ENCODE peak calls at places on chromosomes 16 and 17, in four cellular contexts. F is neural progenitor cell, P is HCT116, M is OCI-LY7. Q is an unnamed sample.
A peak's percentile ranks its signal among the peaks of the same experiment; 100 is the strongest.

GRCh38 chr16:68426355-68426652 is 22.0 kb downstream of the SMPD3 start:
- DNase-seq in F (no peak), P (no peak), M (no peak), Q (no peak)

GRCh38 chr16:58346831-58347371 is 45.4 kb upstream of the GINS3 start:
- DNase-seq in F (no peak), P (no peak), M (no peak), Q (no peak)

GRCh38 chr17:63151981-63152523 is 186.0 kb downstream of the TANC2 start:
- DNase-seq in F (peak; percentile 36), P (no peak), M (no peak), Q (no peak)

GRCh38 chr16:81608515-81609209 is 164.1 kb downstream of the CMIP start:
- DNase-seq in F (peak; percentile 32), P (no peak), M (peak; percentile 36), Q (no peak)

GRCh38 chr16:72787130-72787518 is 260.8 kb downstream of the ZFHX3 start:
- DNase-seq in F (peak; percentile 29), P (no peak), M (no peak), Q (no peak)

GRCh38 chr16:26651884-26652283 is 414.8 kb upstream of the C16orf82 start:
- DNase-seq in F (no peak), P (no peak), M (no peak), Q (no peak)

GRCh38 chr16:29675811-29676643 is 3.0 kb upstream of the QPRT start:
- DNase-seq in F (peak; percentile 70), P (peak; percentile 24), M (peak; percentile 72), Q (peak; percentile 23)

GRCh38 chr16:68764866-68765265 is 27.8 kb downstream of the CDH1 start:
- DNase-seq in F (no peak), P (no peak), M (no peak), Q (no peak)

GRCh38 chr17:61245706-61246135 is 153.9 kb upstream of the TBX2 start:
- DNase-seq in F (no peak), P (no peak), M (no peak), Q (no peak)

GRCh38 chr16:15836965-15837611 is 19.7 kb downstream of the MYH11 start:
- DNase-seq in F (no peak), P (no peak), M (no peak), Q (no peak)

GRCh38 chr16:53893731-53894435 is 189.9 kb downstream of the FTO start:
- DNase-seq in F (no peak), P (no peak), M (no peak), Q (no peak)

DNA sequence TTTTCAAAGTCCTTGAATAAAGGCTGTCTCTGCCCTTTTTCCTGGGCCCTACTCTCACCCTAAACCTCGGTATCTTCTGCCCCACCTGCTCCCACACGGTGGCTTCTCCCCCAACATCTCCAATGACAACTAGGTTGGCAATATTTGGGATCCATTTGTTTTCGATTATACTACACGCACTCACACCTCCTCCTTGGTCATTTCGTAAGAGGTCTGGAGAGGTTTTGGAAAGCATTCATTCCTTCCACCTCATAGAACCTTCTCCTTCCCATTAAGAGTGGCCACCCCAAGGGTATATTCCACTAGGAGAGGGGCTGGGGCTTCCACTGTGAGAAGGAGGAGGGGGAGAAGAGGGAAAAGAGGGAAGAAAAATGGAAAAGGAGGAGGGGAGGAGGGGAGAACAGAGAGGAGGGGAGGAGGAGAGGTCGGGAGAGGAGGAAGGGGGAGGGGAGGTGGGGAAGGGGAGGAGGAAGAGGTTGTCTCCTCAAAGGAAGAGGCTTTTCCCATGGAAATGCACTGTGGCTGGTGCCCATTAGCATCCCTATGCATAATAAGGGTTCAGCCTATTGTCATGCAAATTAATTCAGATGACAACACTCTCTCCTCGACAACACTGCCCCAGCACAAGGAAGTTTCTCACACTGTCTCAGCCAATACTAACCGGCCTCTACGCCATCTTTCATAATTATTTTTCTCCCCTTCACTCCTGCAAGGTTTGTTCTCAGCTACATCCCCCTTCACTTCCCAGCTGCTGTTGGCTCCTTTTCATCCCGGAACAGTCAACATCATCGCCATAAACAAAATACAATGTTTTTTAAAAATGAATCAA is 30.0 kb downstream of the SOX9 start:
- DNase-seq in F (peak; percentile 61), P (no peak), M (no peak), Q (no peak)
- TF ChIP-seq EZH2phosphoT487 in F (no peak), P (no peak), M (no peak), Q (no peak)

DNA sequence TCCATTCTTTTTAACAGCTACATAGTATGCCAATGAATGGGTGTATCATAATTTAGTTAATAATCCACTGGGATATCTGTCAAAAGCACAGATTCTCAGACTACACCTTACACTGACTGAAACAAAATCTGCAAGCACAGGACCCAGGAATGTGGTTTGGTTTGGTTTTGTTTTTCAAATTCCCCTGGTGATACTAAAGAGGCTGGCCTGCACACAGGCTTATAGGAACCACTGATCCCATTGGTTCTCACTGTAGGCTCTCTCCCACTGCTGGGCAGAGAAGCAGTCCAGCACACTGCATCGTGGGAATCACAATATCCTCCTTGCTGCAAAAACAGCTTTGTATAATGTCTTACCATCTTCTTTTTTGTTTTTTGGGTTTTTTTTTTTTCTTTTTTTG is 67.1 kb downstream of the TEX14 start:
- DNase-seq in F (no peak), P (no peak), M (no peak), Q (peak; percentile 51)
- H3K9me3 ChIP-seq in F (no peaks in the 10 kb centered on the region), P (no peaks in the 10 kb centered on the region), M (no peaks in the 10 kb centered on the region), Q (no peaks in the 10 kb centered on the region)

GRCh38 chr17:42519546-42520444 is 16.2 kb upstream of the NAGLU start:
- DNase-seq in F (peak; percentile 62), P (peak; percentile 92), M (no peak), Q (no peak)
- TF ChIP-seq EZH2phosphoT487 in F (no peak), P (no peak), M (no peak), Q (no peak)

DNA sequence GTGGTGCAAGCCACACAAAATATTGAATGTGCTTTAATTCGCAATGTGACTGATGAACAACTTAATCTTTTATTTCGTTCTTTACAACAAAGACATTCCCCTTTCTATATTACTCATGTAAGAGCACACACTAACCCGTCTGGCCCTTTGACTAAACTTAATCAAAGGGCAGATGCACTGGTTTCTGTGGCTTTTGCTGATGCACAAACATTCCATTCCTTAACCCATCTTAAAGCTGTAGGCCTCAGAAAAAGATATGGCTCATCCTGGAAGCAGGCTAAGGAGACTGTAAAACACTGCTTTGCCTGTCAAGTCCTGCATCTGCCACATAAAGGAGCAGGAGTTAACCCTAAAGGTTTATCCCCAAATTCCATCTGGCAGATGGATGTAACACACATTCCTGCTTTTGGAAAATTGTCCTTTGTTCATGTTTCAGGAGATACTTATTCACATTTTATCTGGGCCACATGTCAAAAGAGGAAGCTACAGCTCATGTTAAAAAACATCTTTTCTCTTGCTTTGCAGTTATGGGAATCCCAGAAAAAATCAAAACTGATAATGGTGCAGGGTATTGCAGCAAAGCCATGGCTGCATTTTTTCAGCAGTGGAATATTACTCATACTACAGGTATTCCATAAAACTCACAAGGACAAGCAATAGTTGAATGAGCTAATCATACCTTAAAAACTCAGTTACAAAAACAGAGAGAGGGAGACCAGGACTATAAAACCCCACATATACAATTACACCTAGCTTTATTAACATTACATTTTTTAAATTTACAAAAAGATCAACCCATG is 137.2 kb downstream of the AHSP start:
- DNase-seq in F (no peak), P (no peak), M (no peak), Q (no peak)
- H3K9me3 ChIP-seq in F (peaks cover 9% of the 10 kb centered on the region), P (no peaks in the 10 kb centered on the region), M (no peaks in the 10 kb centered on the region), Q (no peaks in the 10 kb centered on the region)

DNA sequence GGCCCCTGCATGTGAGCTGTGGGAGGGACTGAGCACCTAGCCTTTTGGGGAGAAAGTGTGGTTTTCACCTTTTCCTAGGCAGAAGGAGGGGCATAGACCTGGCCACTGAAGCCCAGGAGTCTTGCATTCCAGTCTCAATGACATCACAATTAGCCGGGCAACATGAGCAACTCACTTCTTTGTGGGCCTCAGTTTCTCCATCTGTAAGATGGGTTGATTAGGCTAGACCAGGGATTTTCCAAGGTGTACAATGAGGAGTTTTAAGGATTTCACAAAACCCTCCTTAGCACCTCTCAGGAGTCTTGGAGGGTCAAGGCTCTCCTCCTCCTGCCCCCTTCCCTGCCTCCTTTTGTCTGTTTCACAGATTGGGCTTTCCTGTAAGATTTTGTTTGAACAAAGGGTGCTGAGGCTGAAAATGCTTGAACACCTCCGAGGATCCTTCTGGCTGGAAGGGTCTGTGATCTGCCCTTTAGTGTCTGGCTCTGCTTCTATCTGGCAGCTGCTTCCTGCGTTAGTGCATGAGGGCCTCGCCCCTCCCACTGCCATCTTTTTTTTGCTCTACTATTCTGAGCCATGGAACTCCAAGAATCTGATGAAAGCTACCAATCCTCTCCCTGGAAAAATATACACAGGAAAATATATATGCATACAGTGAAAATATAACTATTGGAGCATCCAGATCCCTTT is 52.4 kb upstream of the ETV4 start:
- DNase-seq in F (no peak), P (no peak), M (no peak), Q (no peak)
- TF ChIP-seq EZH2phosphoT487 in F (no peak), P (no peak), M (no peak), Q (no peak)

GRCh38 chr17:9900019-9900594 is 5.0 kb downstream of the RCVRN start:
- DNase-seq in F (no peak), P (no peak), M (no peak), Q (no peak)
- H3K9me3 ChIP-seq in F (no peaks in the 10 kb centered on the region), P (no peaks in the 10 kb centered on the region), M (no peaks in the 10 kb centered on the region), Q (no peaks in the 10 kb centered on the region)

GRCh38 chr17:38809828-38810227 is 10.5 kb upstream of the PIP4K2B start:
- DNase-seq in F (no peak), P (no peak), M (no peak), Q (no peak)

GRCh38 chr17:38815576-38816193 is 9.4 kb downstream of the CWC25 start:
- DNase-seq in F (no peak), P (no peak), M (no peak), Q (no peak)
- TF ChIP-seq EZH2phosphoT487 in F (no peak), P (no peak), M (no peak), Q (no peak)

GRCh38 chr16:60792437-60792836 is 1243.8 kb downstream of the CDH8 start:
- DNase-seq in F (no peak), P (no peak), M (no peak), Q (no peak)
- H3K9me3 ChIP-seq in F (no peaks in the 10 kb centered on the region), P (peaks cover 13% of the 10 kb centered on the region), M (no peaks in the 10 kb centered on the region), Q (no peaks in the 10 kb centered on the region)

GRCh38 chr17:40777459-40777858 is 4.9 kb downstream of the KRT27 start:
- DNase-seq in F (no peak), P (no peak), M (no peak), Q (no peak)

GRCh38 chr17:40778466-40778865 is 3.9 kb downstream of the KRT27 start:
- DNase-seq in F (no peak), P (no peak), M (no peak), Q (no peak)

GRCh38 chr17:40777971-40778370 is 4.4 kb downstream of the KRT27 start:
- DNase-seq in F (no peak), P (no peak), M (no peak), Q (no peak)

GRCh38 chr17:40782450-40782849 is at the start of gene KRT27:
- DNase-seq in F (no peak), P (no peak), M (no peak), Q (no peak)

GRCh38 chr17:40779181-40779909 is 3.0 kb downstream of the KRT27 start:
- DNase-seq in F (no peak), P (no peak), M (no peak), Q (no peak)
- TF ChIP-seq EZH2phosphoT487 in F (no peak), P (no peak), M (no peak), Q (no peak)

Q was measured in MM.1S.